ENCODE peak calls at places on chromosomes 6 and 20, in six cellular contexts. One of them, this sample, is unnamed.

GRCh38 chr20:16580127-16580526 is 6.9 kb upstream of the KIF16B start:
- DNase-seq in D341Med: no peak
- DNase-seq in SJSA1: no peak
- DNase-seq in ELF-1: peak
- DNase-seq in germinal center: no peak
- DNase-seq in H9: no peak
- DNase-seq in this sample: no peak

GRCh38 chr20:33516882-33517281 is 27.0 kb downstream of the CBFA2T2 start:
- DNase-seq in ELF-1: no peak
- DNase-seq in H9: no peak
- DNase-seq in D341Med: no peak
- DNase-seq in SJSA1: no peak
- DNase-seq in germinal center: no peak
- DNase-seq in this sample: no peak

GRCh38 chr6:40286027-40286426 is 301.1 kb downstream of the LRFN2 start:
- DNase-seq in germinal center: no peak
- DNase-seq in D341Med: no peak
- DNase-seq in H9: peak
- DNase-seq in ELF-1: peak
- DNase-seq in SJSA1: no peak
- DNase-seq in this sample: no peak

GRCh38 chr20:8303651-8304050 is 171.6 kb downstream of the PLCB1 start:
- DNase-seq in H9: no peak
- DNase-seq in D341Med: no peak
- DNase-seq in germinal center: no peak
- DNase-seq in SJSA1: no peak
- DNase-seq in ELF-1: no peak
- DNase-seq in this sample: no peak

GRCh38 chr6:143581835-143582480 is 70.4 kb upstream of the FUCA2 start:
- DNase-seq in D341Med: no peak
- DNase-seq in H9: no peak
- DNase-seq in SJSA1: no peak
- DNase-seq in germinal center: no peak
- DNase-seq in ELF-1: no peak
- DNase-seq in this sample: no peak

GRCh38 chr6:13992417-13993055 is 67.8 kb downstream of the RNF182 start:
- DNase-seq in ELF-1: no peak
- DNase-seq in germinal center: no peak
- DNase-seq in SJSA1: peak
- DNase-seq in H9: no peak
- DNase-seq in D341Med: no peak
- DNase-seq in this sample: no peak

GRCh38 chr20:31974975-31975481 is 7.1 kb downstream of the XKR7 start:
- DNase-seq in germinal center: no peak
- DNase-seq in ELF-1: peak
- DNase-seq in SJSA1: no peak
- DNase-seq in H9: peak
- DNase-seq in D341Med: peak
- DNase-seq in this sample: no peak

GRCh38 chr20:2402271-2402980 is 21.7 kb downstream of the TGM6 start:
- DNase-seq in germinal center: no peak
- DNase-seq in SJSA1: peak
- DNase-seq in ELF-1: no peak
- DNase-seq in H9: no peak
- DNase-seq in D341Med: no peak
- DNase-seq in this sample: no peak

GRCh38 chr20:7136886-7137285 is 369.4 kb downstream of the BMP2 start:
- DNase-seq in germinal center: no peak
- DNase-seq in ELF-1: no peak
- DNase-seq in D341Med: no peak
- DNase-seq in SJSA1: no peak
- DNase-seq in H9: no peak
- DNase-seq in this sample: no peak

GRCh38 chr6:159520002-159520401 is 173.0 kb downstream of the SOD2 start:
- DNase-seq in SJSA1: no peak
- DNase-seq in ELF-1: no peak
- DNase-seq in germinal center: no peak
- DNase-seq in H9: no peak
- DNase-seq in D341Med: no peak
- DNase-seq in this sample: no peak

GRCh38 chr6:143007626-143008025 is 53.1 kb upstream of the AIG1 start:
- DNase-seq in germinal center: no peak
- DNase-seq in D341Med: no peak
- DNase-seq in ELF-1: no peak
- DNase-seq in SJSA1: no peak
- DNase-seq in H9: no peak
- DNase-seq in this sample: no peak

GRCh38 chr20:53834044-53834442 is 236.4 kb downstream of the BCAS1 start:
- DNase-seq in SJSA1: peak
- DNase-seq in germinal center: peak
- DNase-seq in D341Med: no peak
- DNase-seq in H9: no peak
- DNase-seq in ELF-1: no peak
- DNase-seq in this sample: no peak

GRCh38 chr20:1844723-1845523 is 50.3 kb upstream of the SIRPA start:
- DNase-seq in SJSA1: peak
- DNase-seq in D341Med: no peak
- DNase-seq in H9: no peak
- DNase-seq in ELF-1: no peak
- DNase-seq in germinal center: peak
- DNase-seq in this sample: no peak

GRCh38 chr6:10531942-10532341 is 10.8 kb downstream of the GCNT2 start:
- DNase-seq in germinal center: no peak
- DNase-seq in SJSA1: no peak
- DNase-seq in ELF-1: no peak
- DNase-seq in H9: no peak
- DNase-seq in D341Med: no peak
- DNase-seq in this sample: no peak

GRCh38 chr20:17614176-17614811 is 44.4 kb downstream of the DSTN start:
- DNase-seq in D341Med: peak
- DNase-seq in ELF-1: peak
- DNase-seq in H9: peak
- DNase-seq in germinal center: no peak
- DNase-seq in SJSA1: no peak
- DNase-seq in this sample: no peak

GRCh38 chr6:44084231-44085014 is 42.8 kb downstream of the MRPL14 start:
- DNase-seq in D341Med: no peak
- DNase-seq in H9: no peak
- DNase-seq in ELF-1: peak
- DNase-seq in germinal center: no peak
- DNase-seq in SJSA1: peak
- DNase-seq in this sample: no peak

GRCh38 chr6:159981171-159981571 is 12.3 kb downstream of the IGF2R start:
- DNase-seq in H9: no peak
- DNase-seq in D341Med: no peak
- DNase-seq in SJSA1: no peak
- DNase-seq in ELF-1: no peak
- DNase-seq in germinal center: no peak
- DNase-seq in this sample: no peak

GRCh38 chr6:20746024-20746423 is 211.8 kb downstream of the CDKAL1 start:
- DNase-seq in SJSA1: no peak
- DNase-seq in germinal center: no peak
- DNase-seq in H9: no peak
- DNase-seq in ELF-1: no peak
- DNase-seq in D341Med: no peak
- DNase-seq in this sample: no peak

GRCh38 chr20:14214046-14214445 is 123.4 kb downstream of the FLRT3 start:
- DNase-seq in ELF-1: no peak
- DNase-seq in germinal center: no peak
- DNase-seq in SJSA1: no peak
- DNase-seq in H9: no peak
- DNase-seq in D341Med: no peak
- DNase-seq in this sample: no peak

GRCh38 chr20:34179636-34180360 is 61.4 kb upstream of the ASIP start:
- DNase-seq in ELF-1: no peak
- DNase-seq in germinal center: no peak
- DNase-seq in SJSA1: no peak
- DNase-seq in D341Med: no peak
- DNase-seq in H9: no peak
- DNase-seq in this sample: no peak

GRCh38 chr20:4041748-4042411 is 26.5 kb upstream of the RNF24 start:
- DNase-seq in D341Med: no peak
- DNase-seq in germinal center: no peak
- DNase-seq in H9: no peak
- DNase-seq in ELF-1: peak
- DNase-seq in SJSA1: no peak
- DNase-seq in this sample: no peak

GRCh38 chr6:28597924-28598323 is 72.2 kb downstream of the GPX5 start:
- DNase-seq in SJSA1: no peak
- DNase-seq in ELF-1: peak
- DNase-seq in H9: no peak
- DNase-seq in germinal center: no peak
- DNase-seq in D341Med: peak
- DNase-seq in this sample: no peak

GRCh38 chr20:36777152-36777551 is 3.6 kb upstream of the DSN1 start:
- DNase-seq in D341Med: no peak
- DNase-seq in germinal center: no peak
- DNase-seq in SJSA1: no peak
- DNase-seq in ELF-1: no peak
- DNase-seq in H9: no peak
- DNase-seq in this sample: no peak

GRCh38 chr6:158334534-158334933 is 22.3 kb downstream of the TULP4 start:
- DNase-seq in SJSA1: no peak
- DNase-seq in germinal center: no peak
- DNase-seq in H9: no peak
- DNase-seq in D341Med: no peak
- DNase-seq in ELF-1: no peak
- DNase-seq in this sample: no peak